ENCODE peak calls at places on chromosome 7, in nine cellular contexts. One of them, this sample, is unnamed.
A peak's percentile ranks its signal among the peaks of the same experiment; 100 is the strongest.

GRCh38 chr7:266851-267840 is 22.8 kb upstream of the FOXL3 start:
- DNase-seq in NCI-H2081: peak; percentile 68
- DNase-seq in posterior cingulate gyrus: no peak
- DNase-seq in NCI-H1105 treated with DMSO at 0.1 percent for 48 hours: no peak
- DNase-seq in SHP77: peak; percentile 37
- DNase-seq in HT1080: no peak
- DNase-seq in fibroblast of lung: no peak
- DNase-seq in activated naive CD4-positive, alpha-beta T cell: no peak
- DNase-seq in GM04503: no peak
- DNase-seq in this sample: peak; percentile 27

GRCh38 chr7:116851175-116851574 is 11.2 kb upstream of the CAPZA2 start:
- DNase-seq in NCI-H1105 treated with DMSO at 0.1 percent for 48 hours: no peak
- DNase-seq in posterior cingulate gyrus: no peak
- DNase-seq in NCI-H2081: no peak
- DNase-seq in fibroblast of lung: no peak
- DNase-seq in GM04503: no peak
- DNase-seq in HT1080: no peak
- DNase-seq in activated naive CD4-positive, alpha-beta T cell: no peak
- DNase-seq in SHP77: no peak
- DNase-seq in this sample: no peak

GRCh38 chr7:32893225-32893560 is 1.6 kb upstream of the KBTBD2 start:
- DNase-seq in posterior cingulate gyrus: no peak
- DNase-seq in SHP77: no peak
- DNase-seq in activated naive CD4-positive, alpha-beta T cell: no peak
- DNase-seq in NCI-H1105 treated with DMSO at 0.1 percent for 48 hours: no peak
- DNase-seq in GM04503: no peak
- DNase-seq in NCI-H2081: no peak
- DNase-seq in HT1080: no peak
- DNase-seq in fibroblast of lung: no peak
- DNase-seq in this sample: no peak

GRCh38 chr7:8131694-8132605 is 130.0 kb downstream of the ICA1 start:
- DNase-seq in fibroblast of lung: no peak
- DNase-seq in GM04503: no peak
- DNase-seq in NCI-H1105 treated with DMSO at 0.1 percent for 48 hours: no peak
- DNase-seq in SHP77: no peak
- DNase-seq in NCI-H2081: no peak
- DNase-seq in HT1080: no peak
- DNase-seq in posterior cingulate gyrus: no peak
- DNase-seq in activated naive CD4-positive, alpha-beta T cell: no peak
- DNase-seq in this sample: no peak

GRCh38 chr7:155409980-155410379 is 47.9 kb upstream of the EN2 start:
- DNase-seq in HT1080: no peak
- DNase-seq in fibroblast of lung: no peak
- DNase-seq in NCI-H2081: no peak
- DNase-seq in posterior cingulate gyrus: no peak
- DNase-seq in NCI-H1105 treated with DMSO at 0.1 percent for 48 hours: no peak
- DNase-seq in SHP77: no peak
- DNase-seq in GM04503: no peak
- DNase-seq in activated naive CD4-positive, alpha-beta T cell: no peak
- DNase-seq in this sample: no peak

GRCh38 chr7:108455833-108456677 is at the start of gene NRCAM:
- DNase-seq in SHP77: peak; percentile 82
- DNase-seq in HT1080: peak; percentile 55
- DNase-seq in NCI-H2081: peak; percentile 92
- DNase-seq in GM04503: no peak
- DNase-seq in NCI-H1105 treated with DMSO at 0.1 percent for 48 hours: peak; percentile 94
- DNase-seq in fibroblast of lung: peak; percentile 46
- DNase-seq in posterior cingulate gyrus: peak; percentile 40
- DNase-seq in activated naive CD4-positive, alpha-beta T cell: no peak
- DNase-seq in this sample: peak; percentile 93

GRCh38 chr7:141649865-141650499 is 52.0 kb downstream of the DENND11 start:
- DNase-seq in GM04503: peak; percentile 63
- DNase-seq in SHP77: peak; percentile 75
- DNase-seq in posterior cingulate gyrus: peak; percentile 62
- DNase-seq in HT1080: peak; percentile 76
- DNase-seq in activated naive CD4-positive, alpha-beta T cell: no peak
- DNase-seq in NCI-H1105 treated with DMSO at 0.1 percent for 48 hours: peak; percentile 88
- DNase-seq in fibroblast of lung: peak; percentile 93
- DNase-seq in NCI-H2081: peak; percentile 91
- DNase-seq in this sample: no peak

GRCh38 chr7:135320277-135320676 is 86.6 kb downstream of the STRA8 start:
- DNase-seq in activated naive CD4-positive, alpha-beta T cell: no peak
- DNase-seq in GM04503: no peak
- DNase-seq in NCI-H2081: peak; percentile 77
- DNase-seq in SHP77: peak; percentile 68
- DNase-seq in NCI-H1105 treated with DMSO at 0.1 percent for 48 hours: peak; percentile 76
- DNase-seq in posterior cingulate gyrus: peak; percentile 26
- DNase-seq in HT1080: peak; percentile 85
- DNase-seq in fibroblast of lung: peak; percentile 73
- DNase-seq in this sample: peak; percentile 92

GRCh38 chr7:38558786-38559185 is 72.4 kb downstream of the AMPH start:
- DNase-seq in fibroblast of lung: no peak
- DNase-seq in NCI-H2081: no peak
- DNase-seq in HT1080: peak; percentile 15
- DNase-seq in GM04503: no peak
- DNase-seq in NCI-H1105 treated with DMSO at 0.1 percent for 48 hours: no peak
- DNase-seq in posterior cingulate gyrus: no peak
- DNase-seq in SHP77: no peak
- DNase-seq in activated naive CD4-positive, alpha-beta T cell: no peak
- DNase-seq in this sample: no peak

This sample was measured in SJCRH30.